ENCODE peak calls at places on chromosome 5, in seven cellular contexts. K is kidney, N is left ventricle myocardium inferior, C is foreskin fibroblast, R is OCI-LY7, H is MM.1S, P is cardiac muscle cell. D is an unnamed sample.

GRCh38 chr5:1795506-1795905 is 4.1 kb downstream of the MRPL36 start:
- DNase-seq in K (no peak), N (no peak), C (no peak), R (no peak), H (no peak), P (no peak), D (no peak)

GRCh38 chr5:154221371-154221896 is 30.9 kb downstream of the GALNT10 start:
- DNase-seq in K (no peak), N (no peak), C (peak), R (no peak), H (peak), P (peak), D (peak)

GRCh38 chr5:37839441-37840035 is 303 bp downstream of the GDNF start:
- DNase-seq in K (peak), N (peak), C (peak), R (no peak), H (peak), P (peak), D (no peak)

GRCh38 chr5:145244251-145244650 is 590.9 kb downstream of the PRELID2 start:
- DNase-seq in K (no peak), N (no peak), C (no peak), R (no peak), H (no peak), P (no peak), D (no peak)

GRCh38 chr5:141966275-141966962 is 2.5 kb upstream of the RNF14 start:
- DNase-seq in K (no peak), N (no peak), C (no peak), R (no peak), H (no peak), P (no peak), D (no peak)

GRCh38 chr5:134524826-134525686 is at the start of gene JADE2:
- DNase-seq in K (peak), N (peak), C (peak), R (peak), H (peak), P (peak), D (peak)

GRCh38 chr5:78157001-78157400 is 137.5 kb downstream of the AP3B1 start:
- DNase-seq in K (no peak), N (no peak), C (no peak), R (no peak), H (no peak), P (no peak), D (no peak)

GRCh38 chr5:15266265-15266664 is 233.7 kb upstream of the FBXL7 start:
- DNase-seq in K (no peak), N (no peak), C (no peak), R (no peak), H (no peak), P (no peak), D (no peak)

GRCh38 chr5:172527559-172527958 is 73.2 kb upstream of the SH3PXD2B start:
- DNase-seq in K (no peak), N (no peak), C (no peak), R (no peak), H (no peak), P (no peak), D (no peak)

GRCh38 chr5:110440058-110440457 is 286.4 kb downstream of the TMEM232 start:
- DNase-seq in K (no peak), N (no peak), C (no peak), R (no peak), H (no peak), P (no peak), D (no peak)

GRCh38 chr5:75337366-75338021 is 474 bp downstream of the HMGCR start:
- DNase-seq in K (no peak), N (no peak), C (peak), R (peak), H (no peak), P (peak), D (no peak)

GRCh38 chr5:137088175-137088574 is 411.0 kb downstream of the SPOCK1 start:
- DNase-seq in K (no peak), N (no peak), C (no peak), R (no peak), H (no peak), P (no peak), D (no peak)

GRCh38 chr5:158695595-158696330 is 404.0 kb downstream of the EBF1 start:
- DNase-seq in K (peak), N (peak), C (peak), R (peak), H (peak), P (peak), D (peak)

GRCh38 chr5:82901281-82901888 is 175.8 kb downstream of the TMEM167A start:
- DNase-seq in K (no peak), N (no peak), C (no peak), R (no peak), H (no peak), P (peak), D (no peak)

GRCh38 chr5:56026863-56027300 is 32.1 kb upstream of the IL6ST start:
- DNase-seq in K (no peak), N (no peak), C (peak), R (no peak), H (no peak), P (peak), D (no peak)

GRCh38 chr5:66871651-66872050 is 275.5 kb downstream of the MAST4 start:
- DNase-seq in K (no peak), N (no peak), C (no peak), R (no peak), H (no peak), P (no peak), D (no peak)

GRCh38 chr5:128469924-128470323 is 68.1 kb downstream of the FBN2 start:
- DNase-seq in K (no peak), N (no peak), C (peak), R (no peak), H (no peak), P (peak), D (no peak)

GRCh38 chr5:128464596-128464995 is 73.4 kb downstream of the FBN2 start:
- DNase-seq in K (peak), N (peak), C (peak), R (no peak), H (no peak), P (no peak), D (no peak)

GRCh38 chr5:173859315-173860038 is 28.7 kb upstream of the CPEB4 start:
- DNase-seq in K (no peak), N (no peak), C (no peak), R (no peak), H (no peak), P (no peak), D (no peak)

GRCh38 chr5:157366741-157367684 is 93.0 kb upstream of the NIPAL4 start:
- DNase-seq in K (no peak), N (no peak), C (peak), R (peak), H (no peak), P (peak), D (no peak)

GRCh38 chr5:74243634-74244033 is 396.9 kb downstream of the ENC1 start:
- DNase-seq in K (no peak), N (no peak), C (peak), R (no peak), H (no peak), P (peak), D (no peak)

GRCh38 chr5:50694027-50694590 is 27.7 kb downstream of the PARP8 start:
- DNase-seq in K (no peak), N (no peak), C (peak), R (no peak), H (no peak), P (no peak), D (no peak)

GRCh38 chr5:74386571-74387334 is 253.8 kb downstream of the ENC1 start:
- DNase-seq in K (no peak), N (no peak), C (peak), R (no peak), H (no peak), P (no peak), D (no peak)

GRCh38 chr5:173053041-173053440 is 3.1 kb upstream of the CREBRF start:
- DNase-seq in K (no peak), N (no peak), C (peak), R (peak), H (no peak), P (no peak), D (no peak)

GRCh38 chr5:121009058-121009457 is 545.0 kb downstream of the PRR16 start:
- DNase-seq in K (no peak), N (no peak), C (no peak), R (no peak), H (no peak), P (no peak), D (no peak)

GRCh38 chr5:145906401-145906800 is 30.0 kb upstream of the SH3RF2 start:
- DNase-seq in K (no peak), N (no peak), C (peak), R (no peak), H (no peak), P (no peak), D (no peak)

GRCh38 chr5:130528474-130528873 is 624.2 kb downstream of the CHSY3 start:
- DNase-seq in K (no peak), N (no peak), C (peak), R (no peak), H (no peak), P (peak), D (no peak)

GRCh38 chr5:64954518-64954917 is 185.8 kb downstream of the CWC27 start:
- DNase-seq in K (no peak), N (no peak), C (no peak), R (no peak), H (peak), P (no peak), D (peak)

GRCh38 chr5:66849803-66850202 is 253.6 kb downstream of the MAST4 start:
- DNase-seq in K (no peak), N (no peak), C (peak), R (no peak), H (no peak), P (peak), D (no peak)

GRCh38 chr5:139061856-139062255 is 136.3 kb downstream of the SIL1 start:
- DNase-seq in K (no peak), N (no peak), C (no peak), R (no peak), H (no peak), P (peak), D (no peak)
- H3K4me3 ChIP-seq in K (no peak), N (no peak), C (no peak), R (no peak), H (no peak), P (no peak), D (no peak)

DNA sequence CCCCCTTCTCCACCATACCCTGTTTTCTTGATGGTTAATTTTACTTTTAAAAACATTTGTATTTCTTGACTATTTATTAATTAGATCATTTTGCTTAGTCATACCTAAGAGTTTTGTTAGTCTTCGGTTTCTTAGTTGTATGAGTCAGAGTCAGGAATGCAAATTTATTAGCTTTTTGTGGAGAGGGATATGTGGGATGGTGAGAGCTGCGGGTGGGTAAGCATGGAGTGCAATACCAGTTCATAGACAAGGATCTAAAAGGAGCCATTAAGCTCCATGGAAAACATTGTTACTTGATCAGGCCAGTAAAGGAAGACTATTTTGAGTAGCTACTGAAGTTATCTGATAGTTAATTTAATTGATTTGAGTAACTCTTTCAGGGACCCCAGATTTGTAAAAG is 77.5 kb downstream of the ZSWIM6 start:
- DNase-seq in K (no peak), N (no peak), C (peak), R (no peak), H (no peak), P (peak), D (no peak)
- H3K4me3 ChIP-seq in K (peak), N (no peak), C (peak), R (no peak), H (no peak), P (no peak), D (no peak)

GRCh38 chr5:200985-201384 is 9.7 kb downstream of the LRRC14B start:
- DNase-seq in K (no peak), N (no peak), C (no peak), R (peak), H (no peak), P (no peak), D (no peak)

GRCh38 chr5:203246-203645 is 12.0 kb downstream of the LRRC14B start:
- DNase-seq in K (peak), N (no peak), C (no peak), R (no peak), H (no peak), P (no peak), D (no peak)

GRCh38 chr5:198941-199820 is 7.9 kb downstream of the LRRC14B start:
- DNase-seq in K (no peak), N (no peak), C (no peak), R (no peak), H (no peak), P (no peak), D (no peak)

GRCh38 chr5:199821-200645 is 8.7 kb downstream of the LRRC14B start:
- DNase-seq in K (peak), N (no peak), C (no peak), R (no peak), H (no peak), P (no peak), D (no peak)

DNA sequence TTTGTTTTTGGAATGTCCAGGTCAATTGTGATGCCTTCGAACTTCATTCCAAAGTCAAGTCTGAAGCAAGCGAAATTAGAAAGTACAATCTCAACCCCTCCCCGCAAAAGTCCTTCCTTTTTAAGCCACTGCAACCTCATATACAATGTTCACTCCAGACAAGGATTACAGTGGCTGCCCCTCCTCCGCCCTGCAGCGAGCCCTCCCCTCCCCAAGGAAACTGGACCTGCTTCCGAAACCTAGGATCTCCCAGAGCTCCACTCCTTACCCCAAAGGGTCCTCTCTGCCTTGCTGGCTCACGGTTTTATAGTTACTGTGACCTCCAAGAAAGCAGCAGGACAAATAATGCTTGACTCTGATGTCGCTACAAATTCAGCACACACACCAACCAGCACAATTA is 10.4 kb downstream of the LRRC14B start:
- DNase-seq in K (peak), N (no peak), C (no peak), R (no peak), H (no peak), P (no peak), D (no peak)
- H3K4me3 ChIP-seq in K (no peak), N (no peak), C (no peak), R (peak), H (no peak), P (no peak), D (no peak)

GRCh38 chr5:170225326-170226137 is 7.3 kb upstream of the C5orf58 start:
- DNase-seq in K (peak), N (peak), C (peak), R (peak), H (peak), P (peak), D (peak)
- H3K4me3 ChIP-seq in K (no peak), N (no peak), C (no peak), R (no peak), H (no peak), P (no peak), D (no peak)

GRCh38 chr5:84383296-84383815 is 1.3 kb downstream of the EDIL3 start:
- DNase-seq in K (no peak), N (no peak), C (peak), R (no peak), H (no peak), P (no peak), D (no peak)
- H3K4me3 ChIP-seq in K (no peak), N (peak), C (peak), R (no peak), H (peak), P (peak), D (no peak)